ENCODE peak calls at places on chromosomes 13 and 19, in four cellular contexts. P is prostate gland, D is transverse colon, R is choroid plexus epithelial cell. L is an unnamed sample.

GRCh38 chr19:703651-704446 is 4.9 kb upstream of the PALM start:
- DNase-seq in D (peak; percentile 84), P (no peak), R (peak; percentile 71), L (peak; percentile 51)

GRCh38 chr13:73922728-73923393 is 211.3 kb downstream of the KLF12 start:
- DNase-seq in R (no peak), D (no peak), P (no peak), L (peak; percentile 35)

GRCh38 chr13:45859682-45860081 is 8.1 kb upstream of the SIAH3 start:
- DNase-seq in R (no peak), D (no peak), P (no peak), L (no peak)

GRCh38 chr13:41200126-41200525 is 5.8 kb upstream of the KBTBD7 start:
- DNase-seq in D (no peak), R (no peak), P (no peak), L (no peak)

GRCh38 chr13:30371649-30372265 is 50.5 kb upstream of the UBE2L5 start:
- DNase-seq in D (peak; percentile 75), P (peak; percentile 54), R (peak; percentile 48), L (no peak)

GRCh38 chr13:64680739-64681138 is 2549.4 kb downstream of the PCDH9 start:
- DNase-seq in P (no peak), D (no peak), R (no peak), L (no peak)

GRCh38 chr19:4342421-4343055 is 824 bp upstream of the MPND start:
- DNase-seq in P (peak; percentile 99), R (peak; percentile 100), D (peak; percentile 96), L (peak; percentile 100)

GRCh38 chr13:110860986-110861385 is 53.9 kb downstream of the ANKRD10 start:
- DNase-seq in R (no peak), P (no peak), D (no peak), L (no peak)

GRCh38 chr13:60214213-60215079 is 50.7 kb upstream of the DIAPH3 start:
- DNase-seq in R (no peak), P (no peak), D (no peak), L (no peak)

GRCh38 chr19:17319473-17320238 is 10.3 kb downstream of the DDA1 start:
- DNase-seq in D (no peak), P (no peak), R (no peak), L (no peak)

GRCh38 chr19:12783226-12783848 is 7.9 kb upstream of the JUNB start:
- DNase-seq in D (no peak), R (no peak), P (no peak), L (no peak)

GRCh38 chr13:101401196-101401595 is 15.1 kb downstream of the NALCN start:
- DNase-seq in D (no peak), P (no peak), R (no peak), L (no peak)

GRCh38 chr19:52670046-52670445 is 31.9 kb upstream of the ZNF83 start:
- DNase-seq in P (no peak), D (peak; percentile 12), R (no peak), L (no peak)

GRCh38 chr13:43916828-43917227 is 37.1 kb downstream of the LACC1 start:
- DNase-seq in R (no peak), P (no peak), D (no peak), L (no peak)

GRCh38 chr13:96751089-96751488 is 243.2 kb downstream of the OXGR1 start:
- DNase-seq in R (no peak), D (no peak), P (no peak), L (no peak)

GRCh38 chr19:12278713-12279112 is 16.0 kb downstream of the ZNF44 start:
- DNase-seq in P (no peak), R (no peak), D (no peak), L (no peak)

GRCh38 chr13:63327584-63327983 is 1911.9 kb upstream of the PCDH20 start:
- DNase-seq in P (no peak), D (no peak), R (no peak), L (no peak)

GRCh38 chr13:97021241-97021640 is 27.0 kb upstream of the OXGR1 start:
- DNase-seq in D (no peak), R (no peak), P (no peak), L (no peak)

GRCh38 chr19:33552928-33553279 is 31.3 kb upstream of the PEPD start:
- DNase-seq in D (no peak), R (no peak), P (no peak), L (no peak)

DNA sequence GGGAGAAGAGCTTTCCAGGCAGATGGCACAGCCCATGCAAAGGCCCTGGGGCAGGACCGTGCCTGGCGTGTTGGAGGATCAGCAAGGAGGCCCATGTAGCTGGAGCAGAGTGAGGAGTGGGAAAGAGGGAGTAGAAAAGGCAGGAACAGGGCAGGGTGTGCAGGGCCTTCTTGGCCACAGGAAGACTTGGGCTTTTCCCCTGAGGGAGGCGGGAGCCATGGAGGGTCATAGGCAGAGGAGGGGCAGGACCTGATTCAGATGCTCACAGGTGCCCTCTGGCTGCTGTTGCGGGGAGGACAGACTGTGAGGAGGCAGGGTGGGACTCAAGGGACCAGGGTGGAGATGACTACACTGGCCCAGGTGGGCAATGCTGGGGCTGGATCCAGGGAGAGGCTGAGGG is 13.8 kb upstream of the PTPRS start:
- DNase-seq in D (no peak), P (no peak), R (no peak), L (peak; percentile 29)
- TF ChIP-seq CTCF in D (no peak), P (no peak), R (peak; percentile 57), L (peak; percentile 36)

DNA sequence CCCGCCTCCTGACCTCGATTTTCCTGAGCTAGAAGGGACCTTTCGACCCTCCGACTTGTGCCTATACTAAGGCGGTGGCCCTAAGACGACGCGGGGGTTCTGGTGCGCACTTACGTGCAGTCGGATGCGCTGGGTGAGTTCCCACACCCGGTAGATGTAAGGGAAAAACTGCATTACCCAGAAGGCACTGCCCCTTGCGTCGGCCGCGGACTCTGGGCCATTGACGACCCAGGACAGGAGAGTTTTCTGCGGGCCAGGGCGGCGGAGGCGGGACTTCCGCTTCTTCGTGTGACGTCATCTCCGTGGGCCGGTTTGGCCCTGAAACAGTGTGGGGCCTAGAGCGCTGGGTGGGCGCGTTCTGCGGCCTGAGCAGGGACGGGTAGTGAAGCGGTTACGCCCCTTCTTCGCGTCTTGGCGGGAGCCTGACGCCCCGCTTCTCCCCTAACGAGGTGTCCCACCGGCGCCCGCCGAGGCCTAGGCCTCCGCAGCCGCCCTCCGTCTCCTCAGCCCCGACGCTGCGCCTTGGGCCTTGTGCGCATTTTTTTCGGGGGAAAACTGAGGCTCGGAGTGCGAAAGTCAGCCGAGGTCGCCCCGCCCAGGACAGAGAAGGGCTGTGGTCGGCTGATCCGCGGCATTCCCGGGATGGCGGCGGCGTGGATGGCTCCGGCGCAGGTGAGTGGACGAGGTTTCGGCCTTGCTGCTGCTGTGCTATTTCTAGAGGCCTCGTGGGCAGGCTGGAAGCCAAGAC is at the start of gene ZNF460:
- DNase-seq in R (peak; percentile 99), P (peak; percentile 94), D (peak; percentile 97), L (peak; percentile 99)
- TF ChIP-seq CTCF in R (no peak), P (no peak), D (peak; percentile 12), L (no peak)

GRCh38 chr19:28727133-28727834 is 485.7 kb downstream of the UQCRFS1 start:
- DNase-seq in P (no peak), R (peak; percentile 34), D (no peak), L (peak; percentile 27)
- TF ChIP-seq CTCF in P (no peak), R (peak; percentile 39), D (no peak), L (peak; percentile 21)

GRCh38 chr19:49940482-49940791 is 11.1 kb upstream of the NUP62 start:
- DNase-seq in R (no peak), P (no peak), D (no peak), L (no peak)

GRCh38 chr19:49938662-49939061 is 9.4 kb upstream of the NUP62 start:
- DNase-seq in D (no peak), P (no peak), R (no peak), L (no peak)

GRCh38 chr19:49936549-49936948 is 7.2 kb upstream of the NUP62 start:
- DNase-seq in D (no peak), R (no peak), P (no peak), L (no peak)

DNA sequence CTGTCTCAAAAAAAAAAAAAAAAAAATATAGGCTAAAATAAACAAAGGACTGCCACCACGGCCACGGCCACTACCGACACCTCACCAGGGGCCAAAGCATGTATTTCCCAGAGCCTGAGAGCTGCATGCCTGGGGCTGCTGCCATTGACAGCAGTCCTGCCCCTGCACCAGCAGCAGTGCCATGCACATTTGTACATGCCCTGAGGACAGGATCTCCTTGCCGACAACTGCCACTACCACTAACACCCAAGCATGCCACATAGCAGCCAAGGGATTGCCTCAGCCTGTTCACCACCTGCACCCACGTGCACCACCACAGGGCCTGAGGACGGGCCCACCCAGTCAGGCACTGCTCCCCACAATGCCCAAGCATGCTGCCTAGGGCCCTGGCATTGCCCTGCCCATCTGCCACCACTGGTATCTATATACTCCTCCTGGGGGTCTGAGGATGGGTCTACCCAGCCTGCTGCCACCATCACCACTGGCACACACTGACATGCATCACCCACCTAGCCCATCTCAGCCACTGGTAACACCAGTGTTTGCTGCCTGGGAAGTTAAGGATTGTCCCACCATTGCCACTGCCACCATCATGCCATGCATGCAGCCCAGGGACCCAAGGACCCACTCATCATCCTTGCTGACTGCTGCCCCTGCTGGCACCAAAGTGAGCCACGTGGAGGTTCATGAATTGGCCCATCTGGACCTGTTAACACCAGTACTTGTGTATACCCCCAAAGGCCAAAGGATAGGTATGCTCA is 10.6 kb upstream of the NUP62 start:
- DNase-seq in R (no peak), P (no peak), D (no peak), L (no peak)
- TF ChIP-seq CTCF in R (peak; percentile 29), P (no peak), D (no peak), L (no peak)

L was measured in cardiac fibroblast.